ENCODE peak calls at places on chromosomes 5 and 9, in eight cellular contexts. R, P, S, Y, D, H, J and U are unnamed samples. For H3K4me1, the result is how much of the 10 kb centered on the place peaks cover.

GRCh38 chr9:92721548-92721947 is 43.1 kb downstream of the BICD2 start:
- DNase-seq in P (no peak), S (no peak), Y (no peak), H (no peak), D (no peak), R (no peak), J (no peak), U (no peak)

GRCh38 chr5:126438871-126439270 is 15.7 kb downstream of the GRAMD2B start:
- DNase-seq in D (no peak), R (no peak), P (no peak), H (no peak), Y (no peak), J (no peak), S (peak), U (no peak)

GRCh38 chr5:140253985-140254384 is 48.9 kb downstream of the PFDN1 start:
- DNase-seq in S (no peak), Y (no peak), P (no peak), J (no peak), D (peak), H (peak), R (peak), U (no peak)

GRCh38 chr9:108142504-108143201 is 653.1 kb upstream of the KLF4 start:
- DNase-seq in D (no peak), H (no peak), J (peak), Y (no peak), P (peak), R (no peak), S (peak), U (no peak)

GRCh38 chr9:89750117-89750551 is 145.3 kb downstream of the GADD45G start:
- DNase-seq in P (peak), D (no peak), S (no peak), H (no peak), Y (no peak), J (no peak), R (no peak), U (no peak)

GRCh38 chr9:35367451-35367850 is 122.5 kb upstream of the RUSC2 start:
- DNase-seq in H (peak), J (no peak), R (peak), S (peak), P (no peak), Y (no peak), D (peak), U (peak)

GRCh38 chr5:39998518-39998917 is 573.7 kb upstream of the DAB2 start:
- DNase-seq in J (no peak), R (no peak), D (no peak), P (no peak), S (no peak), Y (no peak), H (no peak), U (no peak)

GRCh38 chr9:117224676-117225075 is 190.2 kb downstream of the ASTN2 start:
- DNase-seq in H (no peak), J (no peak), P (no peak), S (no peak), D (no peak), Y (no peak), R (no peak), U (no peak)

GRCh38 chr5:112270299-112271293 is 148.5 kb downstream of the EPB41L4A start:
- DNase-seq in D (no peak), P (no peak), Y (no peak), J (no peak), S (no peak), H (no peak), R (peak), U (no peak)

GRCh38 chr9:125732562-125732961 is 14.6 kb upstream of the PBX3 start:
- DNase-seq in J (no peak), Y (no peak), D (no peak), H (no peak), P (no peak), R (peak), S (no peak), U (no peak)

GRCh38 chr5:14871573-14872069 is at the start of gene ANKH:
- DNase-seq in P (peak), S (peak), R (peak), Y (peak), H (peak), D (peak), J (peak), U (no peak)

GRCh38 chr5:34504967-34505366 is 151.2 kb upstream of the RAI14 start:
- DNase-seq in D (no peak), S (no peak), Y (no peak), J (no peak), H (no peak), R (no peak), P (no peak), U (no peak)

GRCh38 chr9:121153642-121154041 is 48.0 kb downstream of the RAB14 start:
- DNase-seq in J (no peak), H (no peak), P (no peak), S (no peak), Y (no peak), D (no peak), R (peak), U (no peak)

GRCh38 chr5:76473676-76474075 is 70.6 kb downstream of the IQGAP2 start:
- DNase-seq in Y (no peak), J (no peak), P (no peak), D (no peak), R (no peak), S (no peak), H (no peak), U (no peak)

GRCh38 chr9:129836342-129837007 is 1.2 kb downstream of the USP20 start:
- DNase-seq in P (no peak), H (no peak), R (no peak), S (no peak), Y (no peak), J (no peak), D (no peak), U (no peak)
- H3K4me3 ChIP-seq in P (peak), H (peak), R (peak), S (peak), Y (no peak), J (no peak), D (peak), U (peak)

GRCh38 chr5:156142867-156143266 is 184.1 kb upstream of the SGCD start:
- DNase-seq in R (no peak), D (no peak), P (no peak), Y (no peak), S (no peak), H (peak), J (no peak), U (no peak)

DNA sequence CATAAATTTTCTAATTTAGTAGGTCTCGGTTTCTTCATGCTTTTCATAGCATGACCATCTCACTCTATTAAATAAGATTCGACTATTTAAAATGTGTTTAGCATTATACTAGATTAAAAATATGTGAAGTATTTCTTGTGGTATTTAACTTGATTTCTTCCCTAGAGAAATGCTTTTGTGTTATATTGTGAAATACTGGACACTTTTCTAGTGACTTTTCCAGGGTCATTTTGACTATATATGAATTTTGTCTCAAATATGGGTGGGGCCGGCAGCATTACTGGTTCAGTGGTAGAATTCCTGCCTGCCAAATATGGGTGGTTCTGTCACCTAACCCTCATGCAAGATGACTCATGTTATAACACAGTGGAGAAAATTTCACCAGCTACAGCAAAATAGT is 189.5 kb upstream of the SGCD start:
- DNase-seq in Y (no peak), J (no peak), R (no peak), D (no peak), S (peak), H (peak), P (no peak), U (no peak)
- H3K4me1 ChIP-seq in Y (under half), J (under half), R (under half), D (under half), S (under half), H (under half), P (under half), U (under half)

GRCh38 chr5:168579987-168580508 is 880 bp upstream of the PANK3 start:
- DNase-seq in J (no peak), R (no peak), D (no peak), Y (no peak), S (no peak), H (no peak), P (no peak), U (no peak)
- H3K4me3 ChIP-seq in J (peak), R (peak), D (peak), Y (peak), S (peak), H (peak), P (peak), U (peak)

GRCh38 chr5:53785924-53786323 is 225.5 kb downstream of the NDUFS4 start:
- DNase-seq in S (no peak), J (no peak), H (no peak), P (no peak), R (no peak), Y (no peak), D (no peak), U (no peak)

GRCh38 chr5:53779541-53779981 is 219.1 kb downstream of the NDUFS4 start:
- DNase-seq in H (no peak), P (no peak), S (peak), D (peak), R (peak), J (no peak), Y (no peak), U (no peak)

GRCh38 chr5:53783624-53784228 is 223.3 kb downstream of the NDUFS4 start:
- DNase-seq in P (no peak), S (no peak), D (no peak), J (no peak), R (no peak), Y (no peak), H (no peak), U (no peak)

GRCh38 chr5:53777864-53778618 is 217.6 kb downstream of the NDUFS4 start:
- DNase-seq in D (no peak), J (no peak), H (no peak), Y (no peak), R (peak), P (no peak), S (no peak), U (no peak)

GRCh38 chr5:53782620-53783019 is 222.2 kb downstream of the NDUFS4 start:
- DNase-seq in P (no peak), J (no peak), H (no peak), R (no peak), S (peak), D (no peak), Y (no peak), U (no peak)
- H3K4me1 ChIP-seq in P (under half), J (under half), H (under half), R (under half), S (under half), D (under half), Y (under half), U (under half)